ENCODE peak calls at places on chromosome 13, in nine cellular contexts. T is tibial nerve, R is mucosa of descending colon, X is OCI-LY7, M is fibroblast of the aortic adventitia, F is heart right ventricle, I is dorsolateral prefrontal cortex, S is thoracic aorta, N is psoas muscle. G is an unnamed sample.

GRCh38 chr13:85544756-85545155 is 254.5 kb downstream of the SLITRK6 start:
- DNase-seq in R (no peak), T (no peak), X (no peak), N (no peak), F (no peak), I (no peak), S (no peak), M (no peak), G (no peak)

GRCh38 chr13:43905435-43906031 is 25.8 kb downstream of the LACC1 start:
- DNase-seq in I (peak; percentile 35), F (peak; percentile 42), S (no peak), T (no peak), M (peak; percentile 86), X (peak; percentile 74), R (no peak), N (no peak), G (no peak)

GRCh38 chr13:87893186-87893585 is 222.0 kb downstream of the SLITRK5 start:
- DNase-seq in S (no peak), R (no peak), N (no peak), I (no peak), F (no peak), T (no peak), M (no peak), X (no peak), G (no peak)

GRCh38 chr13:99386911-99387788 is 80.0 kb upstream of the GPR183 start:
- DNase-seq in S (no peak), N (peak; percentile 69), X (peak; percentile 72), F (no peak), R (peak; percentile 85), M (no peak), I (peak; percentile 1), T (no peak), G (peak; percentile 37)

GRCh38 chr13:52599853-52600603 is 42.2 kb upstream of the HNRNPA1L2 start:
- DNase-seq in X (peak; percentile 10), T (no peak), I (peak; percentile 14), R (no peak), F (peak; percentile 17), M (no peak), N (peak; percentile 64), S (no peak), G (peak; percentile 68)

GRCh38 chr13:106117035-106117434 is 418.4 kb downstream of the EFNB2 start:
- DNase-seq in I (no peak), X (no peak), F (no peak), T (no peak), S (no peak), N (no peak), M (no peak), R (no peak), G (no peak)

GRCh38 chr13:20161275-20161950 is 561 bp upstream of the GJA3 start:
- DNase-seq in S (no peak), T (no peak), X (peak; percentile 19), R (peak; percentile 42), N (no peak), M (no peak), I (no peak), F (no peak), G (no peak)

GRCh38 chr13:38265135-38265497 is 84.5 kb upstream of the UFM1 start:
- DNase-seq in M (no peak), R (no peak), T (no peak), I (no peak), N (no peak), X (no peak), S (no peak), F (no peak), G (no peak)

GRCh38 chr13:52786747-52787146 is 47.1 kb upstream of the CNMD start:
- DNase-seq in N (no peak), T (no peak), F (no peak), S (no peak), I (peak; percentile 3), X (no peak), M (no peak), R (no peak), G (no peak)

GRCh38 chr13:42876810-42877550 is 95.6 kb downstream of the FAM216B start:
- DNase-seq in I (no peak), F (no peak), T (no peak), M (peak; percentile 84), X (no peak), R (no peak), S (no peak), N (no peak), G (no peak)

GRCh38 chr13:42873081-42873480 is 91.7 kb downstream of the FAM216B start:
- DNase-seq in X (no peak), T (no peak), I (no peak), R (no peak), S (no peak), F (no peak), M (no peak), N (no peak), G (no peak)

GRCh38 chr13:42876270-42876714 is 94.9 kb downstream of the FAM216B start:
- DNase-seq in R (no peak), F (no peak), X (no peak), N (no peak), M (no peak), T (no peak), I (no peak), S (no peak), G (no peak)

GRCh38 chr13:42878721-42879120 is 97.3 kb downstream of the FAM216B start:
- DNase-seq in I (no peak), F (no peak), T (no peak), R (no peak), S (no peak), M (peak; percentile 67), N (no peak), X (no peak), G (no peak)

DNA sequence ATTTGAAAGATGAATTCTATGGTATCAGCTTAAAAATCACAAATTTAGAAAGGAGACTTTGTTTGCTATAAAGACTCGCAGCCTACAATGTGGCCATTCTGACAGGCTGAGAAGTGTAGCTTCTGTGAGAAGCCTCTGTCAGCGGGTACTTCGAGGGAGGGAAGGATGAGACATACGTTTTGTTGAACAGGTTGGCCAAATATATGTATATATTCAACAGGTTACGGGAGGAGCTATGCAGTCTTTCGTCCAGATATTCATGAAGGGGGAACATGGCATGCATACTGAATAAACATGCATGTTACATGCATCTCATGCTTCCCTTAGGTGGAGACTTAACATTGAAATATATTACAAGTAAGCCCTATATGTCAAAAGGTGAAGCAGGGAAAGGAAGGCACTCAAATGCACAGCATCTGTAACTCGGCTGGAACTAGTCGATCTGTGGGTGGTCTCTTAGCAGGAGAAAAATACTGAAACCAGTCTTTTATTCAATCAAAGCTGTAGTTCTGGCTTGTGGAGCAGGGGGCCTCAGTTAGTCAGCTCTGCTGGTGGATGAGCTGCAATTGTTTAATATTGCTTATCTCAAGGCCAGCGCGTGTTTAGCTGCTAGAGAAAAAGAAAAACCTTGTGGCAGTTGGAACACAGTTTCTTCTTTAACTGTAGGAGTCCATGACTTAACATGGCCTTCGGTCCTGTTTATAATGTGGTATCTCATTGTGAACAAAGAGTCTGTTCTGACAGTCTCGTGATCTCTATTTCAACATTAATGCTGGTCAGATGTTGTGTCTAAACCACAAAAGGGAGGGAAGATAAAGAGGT is 94.3 kb downstream of the FAM216B start:
- DNase-seq in R (no peak), N (no peak), I (no peak), X (no peak), S (no peak), M (peak; percentile 61), F (no peak), T (no peak), G (peak; percentile 21)
- TF ChIP-seq CTCF in R (no peak), N (no peak), I (no peak), X (peak; percentile 20), S (no peak), M (peak; percentile 47), F (peak; percentile 35), T (no peak), G (no peak)

GRCh38 chr13:98105929-98106336 is 37.0 kb upstream of the FARP1 start:
- DNase-seq in T (no peak), F (peak; percentile 72), X (no peak), M (peak; percentile 62), R (no peak), N (no peak), I (no peak), S (no peak), G (no peak)

GRCh38 chr13:98108330-98108729 is 34.6 kb upstream of the FARP1 start:
- DNase-seq in R (no peak), F (no peak), M (peak; percentile 22), N (no peak), T (no peak), I (no peak), X (no peak), S (no peak), G (no peak)

GRCh38 chr13:98103531-98103930 is 39.4 kb upstream of the FARP1 start:
- DNase-seq in S (no peak), F (no peak), T (no peak), I (no peak), R (no peak), M (no peak), N (no peak), X (no peak), G (no peak)

GRCh38 chr13:98099627-98100026 is 43.3 kb upstream of the FARP1 start:
- DNase-seq in S (no peak), T (no peak), M (no peak), N (no peak), I (no peak), F (no peak), R (no peak), X (no peak), G (no peak)

GRCh38 chr13:98103942-98104880 is 38.7 kb upstream of the FARP1 start:
- DNase-seq in F (no peak), R (no peak), N (no peak), M (peak; percentile 27), T (no peak), X (no peak), S (no peak), I (no peak), G (no peak)
- TF ChIP-seq CTCF in F (no peak), R (no peak), N (no peak), M (peak; percentile 29), T (no peak), X (no peak), S (no peak), I (no peak), G (peak; percentile 13)

DNA sequence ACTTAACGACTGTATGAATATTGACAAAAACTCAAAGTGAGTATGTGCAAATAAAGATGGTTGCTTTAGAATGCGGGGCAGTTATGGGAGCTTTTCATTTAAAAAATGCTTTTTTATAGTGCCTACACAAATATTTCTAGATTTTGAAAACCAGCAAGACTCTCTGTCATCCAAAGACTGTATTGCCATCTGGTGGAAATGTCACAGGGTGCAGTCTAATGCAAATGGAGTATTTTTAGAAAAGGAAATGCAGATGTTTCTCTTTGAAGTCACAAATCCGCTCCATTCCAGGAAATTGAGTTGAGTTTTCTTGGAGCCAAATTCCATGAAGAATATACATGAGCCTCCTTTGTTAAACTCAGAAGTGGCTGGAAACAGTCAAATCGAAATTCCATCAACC is 2.3 kb upstream of the C1QTNF9B start:
- DNase-seq in X (peak; percentile 33), M (peak; percentile 76), F (peak; percentile 59), I (peak; percentile 14), S (no peak), N (no peak), R (no peak), T (no peak), G (no peak)
- TF ChIP-seq CTCF in X (peak; percentile 79), M (peak; percentile 64), F (peak; percentile 71), I (peak; percentile 74), S (peak; percentile 56), N (peak; percentile 58), R (no peak), T (peak; percentile 22), G (peak; percentile 71)

GRCh38 chr13:112940236-112940635 is 28.8 kb upstream of the MCF2L start:
- DNase-seq in T (no peak), S (no peak), N (no peak), F (no peak), R (no peak), I (peak; percentile 99), X (no peak), M (no peak), G (no peak)
- TF ChIP-seq CTCF in T (no peak), S (no peak), N (no peak), F (no peak), R (no peak), I (no peak), X (no peak), M (no peak), G (no peak)

G was measured in mesothelial cell of epicardium.